ENCODE peak calls at places on chromosome 17, in seven cellular contexts. G, N, Z, R, B, Y and M are unnamed samples.
A peak's percentile ranks its signal among the peaks of the same experiment; 100 is the strongest.

GRCh38 chr17:19401321-19402010 is 9.6 kb upstream of the RNF112 start:
- DNase-seq in G (no peak), N (no peak), Z (no peak), R (no peak), B (no peak), Y (no peak), M (no peak)

GRCh38 chr17:6506679-6507231 is 49.6 kb downstream of the PITPNM3 start:
- DNase-seq in G (peak; percentile 49), N (peak; percentile 97), Z (no peak), R (no peak), B (no peak), Y (peak; percentile 83), M (no peak)

GRCh38 chr17:71926746-71927398 is 193.9 kb upstream of the SOX9 start:
- DNase-seq in G (peak; percentile 26), N (no peak), Z (no peak), R (no peak), B (no peak), Y (peak; percentile 15), M (no peak)

GRCh38 chr17:10469459-10469858 is at the start of gene MYH4:
- DNase-seq in G (no peak), N (no peak), Z (no peak), R (no peak), B (no peak), Y (no peak), M (no peak)

GRCh38 chr17:75738218-75738802 is 17.1 kb downstream of the ITGB4 start:
- DNase-seq in G (no peak), N (no peak), Z (no peak), R (no peak), B (peak; percentile 27), Y (peak; percentile 55), M (peak; percentile 70)

GRCh38 chr17:72151565-72152391 is 31.0 kb downstream of the SOX9 start:
- DNase-seq in G (peak; percentile 92), N (peak; percentile 86), Z (peak; percentile 66), R (peak; percentile 74), B (peak; percentile 72), Y (peak; percentile 84), M (no peak)

GRCh38 chr17:41404024-41404651 is 6.7 kb upstream of the KRT31 start:
- DNase-seq in G (peak; percentile 99), N (peak; percentile 66), Z (peak; percentile 93), R (peak; percentile 63), B (peak; percentile 97), Y (peak; percentile 97), M (no peak)

GRCh38 chr17:74810699-74811485 is 34.7 kb upstream of the NAT9 start:
- DNase-seq in G (no peak), N (no peak), Z (no peak), R (no peak), B (no peak), Y (no peak), M (no peak)

GRCh38 chr17:12637015-12637414 is 28.7 kb upstream of the MYOCD start:
- DNase-seq in G (peak; percentile 99), N (no peak), Z (peak; percentile 97), R (peak; percentile 66), B (peak; percentile 99), Y (peak; percentile 88), M (peak; percentile 15)

GRCh38 chr17:17493249-17493985 is 2.8 kb downstream of the RASD1 start:
- DNase-seq in G (no peak), N (no peak), Z (no peak), R (no peak), B (no peak), Y (peak; percentile 21), M (no peak)

GRCh38 chr17:50155115-50155819 is 4.8 kb upstream of the PPP1R9B start:
- DNase-seq in G (no peak), N (no peak), Z (peak; percentile 50), R (peak; percentile 60), B (peak; percentile 63), Y (peak; percentile 56), M (no peak)

GRCh38 chr17:10652984-10653680 is 4.0 kb downstream of the MYH3 start:
- DNase-seq in G (peak; percentile 13), N (no peak), Z (no peak), R (no peak), B (no peak), Y (no peak), M (no peak)

GRCh38 chr17:58541249-58541648 is 26.8 kb upstream of the MTMR4 start:
- DNase-seq in G (no peak), N (no peak), Z (peak; percentile 13), R (no peak), B (no peak), Y (peak; percentile 20), M (peak; percentile 75)

GRCh38 chr17:43832168-43832975 is 574 bp downstream of the MPP3 start:
- DNase-seq in G (peak; percentile 82), N (peak; percentile 57), Z (peak; percentile 74), R (peak; percentile 75), B (peak; percentile 69), Y (peak; percentile 91), M (no peak)

GRCh38 chr17:5184284-5184683 is 7.4 kb downstream of the ZNF594 start:
- DNase-seq in G (no peak), N (no peak), Z (no peak), R (no peak), B (no peak), Y (no peak), M (no peak)

GRCh38 chr17:27294689-27295630 is 1.0 kb downstream of the WSB1 start:
- DNase-seq in G (peak; percentile 87), N (peak; percentile 34), Z (peak; percentile 91), R (peak; percentile 89), B (peak; percentile 83), Y (peak; percentile 94), M (peak; percentile 82)

GRCh38 chr17:76792348-76792747 is 54.4 kb downstream of the MFSD11 start:
- DNase-seq in G (no peak), N (no peak), Z (no peak), R (no peak), B (no peak), Y (no peak), M (no peak)

GRCh38 chr17:64491995-64492394 is 4.9 kb downstream of the POLG2 start:
- DNase-seq in G (peak; percentile 38), N (no peak), Z (peak; percentile 49), R (no peak), B (peak; percentile 47), Y (peak; percentile 40), M (no peak)

GRCh38 chr17:38702900-38703741 is 2.0 kb upstream of the MLLT6 start:
- DNase-seq in G (peak; percentile 6), N (no peak), Z (peak; percentile 8), R (no peak), B (no peak), Y (peak; percentile 53), M (peak; percentile 80)

GRCh38 chr17:76523084-76524037 is 14.1 kb downstream of the CYGB start:
- DNase-seq in G (peak; percentile 30), N (peak; percentile 83), Z (peak; percentile 59), R (peak; percentile 82), B (peak; percentile 50), Y (peak; percentile 77), M (peak; percentile 89)

GRCh38 chr17:7840441-7840840 is 6.4 kb downstream of the KDM6B start:
- DNase-seq in G (no peak), N (no peak), Z (no peak), R (no peak), B (no peak), Y (no peak), M (no peak)
- H3K36me3 ChIP-seq in G (peaks cover 11% of the 10 kb centered on the region), N (no peaks in the 10 kb centered on the region), Z (peaks cover 12% of the 10 kb centered on the region), R (no peaks in the 10 kb centered on the region), B (peaks cover 11% of the 10 kb centered on the region), Y (no peaks in the 10 kb centered on the region), M (no peaks in the 10 kb centered on the region)

GRCh38 chr17:55708575-55708974 is 14.1 kb downstream of the TMEM100 start:
- DNase-seq in G (no peak), N (no peak), Z (no peak), R (no peak), B (no peak), Y (no peak), M (no peak)
- H2AFZ ChIP-seq in G (peak overlapping the region; percentile 84), N (no peak overlapping the region), Z (no peak overlapping the region), R (no peak overlapping the region), B (peak overlapping the region; percentile 70), Y (peak overlapping the region; percentile 20), M (no peak overlapping the region)

DNA sequence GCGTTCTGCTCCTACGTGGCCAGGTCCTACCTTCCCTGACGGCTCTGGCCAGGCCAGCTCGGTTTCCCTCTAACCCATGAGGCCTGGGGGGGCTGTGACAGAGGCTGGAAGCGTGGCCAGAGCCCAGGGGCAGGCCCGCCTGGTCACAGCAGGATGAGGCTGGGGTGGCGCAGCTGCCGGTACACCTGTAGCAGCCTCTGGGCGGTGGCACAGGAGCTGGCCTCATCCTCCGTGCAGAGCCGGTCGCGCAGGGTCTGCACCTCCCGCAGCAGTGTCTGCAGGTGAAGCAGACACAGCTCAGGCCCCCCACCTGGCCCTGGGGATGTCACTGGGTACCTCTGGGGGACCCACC is 11.5 kb downstream of the FAAP100 start:
- DNase-seq in G (no peak), N (no peak), Z (no peak), R (no peak), B (no peak), Y (no peak), M (no peak)
- H3K36me3 ChIP-seq in G (peaks cover 24% of the 10 kb centered on the region), N (no peaks in the 10 kb centered on the region), Z (peaks cover 65% of the 10 kb centered on the region), R (no peaks in the 10 kb centered on the region), B (peaks cover 38% of the 10 kb centered on the region), Y (no peaks in the 10 kb centered on the region), M (no peaks in the 10 kb centered on the region)

GRCh38 chr17:29140631-29141483 is 39.3 kb downstream of the MYO18A start:
- DNase-seq in G (no peak), N (no peak), Z (peak; percentile 72), R (no peak), B (peak; percentile 32), Y (no peak), M (peak; percentile 74)
- H2AFZ ChIP-seq in G (peak overlapping the region; percentile 68), N (no peak overlapping the region), Z (peak overlapping the region; percentile 46), R (no peak overlapping the region), B (peak overlapping the region; percentile 89), Y (peak overlapping the region; percentile 56), M (peak overlapping the region; percentile 60)